ENCODE peak calls at places on chromosomes 12 and 14, in five cellular contexts. F, W, E, N and U are unnamed samples.

GRCh38 chr12:65603428-65604351 is 220.6 kb upstream of the HMGA2 start:
- DNase-seq in W (no peak), E (peak), N (no peak), F (no peak), U (no peak)

GRCh38 chr12:89181271-89181920 is 170.9 kb downstream of the DUSP6 start:
- DNase-seq in N (no peak), W (no peak), F (no peak), E (no peak), U (no peak)

GRCh38 chr12:26334621-26335124 is 139.3 kb downstream of the SSPN start:
- DNase-seq in N (no peak), E (no peak), W (no peak), F (no peak), U (no peak)

GRCh38 chr12:57841445-57841844 is 5.1 kb downstream of the CTDSP2 start:
- DNase-seq in F (no peak), E (no peak), N (no peak), W (no peak), U (no peak)

GRCh38 chr12:2531371-2531770 is 263.4 kb upstream of the FKBP4 start:
- DNase-seq in N (no peak), W (no peak), F (no peak), E (no peak), U (no peak)

GRCh38 chr12:121579190-121579791 is 1.5 kb downstream of the KDM2B start:
- DNase-seq in F (no peak), E (peak), W (no peak), N (no peak), U (peak)

GRCh38 chr12:111636209-111636928 is 37.3 kb upstream of the ATXN2 start:
- DNase-seq in E (peak), N (no peak), W (peak), F (peak), U (no peak)

GRCh38 chr12:43805149-43805856 is 814 bp downstream of the TWF1 start:
- DNase-seq in E (peak), F (no peak), W (peak), N (no peak), U (no peak)

GRCh38 chr14:23449314-23449713 is 13.9 kb upstream of the MYH7 start:
- DNase-seq in W (no peak), N (no peak), E (no peak), F (no peak), U (no peak)

GRCh38 chr12:132174703-132175490 is 30.6 kb downstream of the NOC4L start:
- DNase-seq in N (no peak), W (no peak), E (no peak), F (no peak), U (no peak)

GRCh38 chr14:52233693-52234092 is 33.8 kb upstream of the PTGDR start:
- DNase-seq in N (no peak), W (no peak), F (no peak), E (no peak), U (no peak)

GRCh38 chr14:54818201-54819133 is 84.2 kb downstream of the GCH1 start:
- DNase-seq in W (peak), N (no peak), E (peak), F (no peak), U (no peak)

GRCh38 chr12:29241821-29242591 is 92.9 kb downstream of the FAR2 start:
- DNase-seq in N (peak), F (no peak), W (peak), E (no peak), U (no peak)

GRCh38 chr12:130764073-130764472 is 48.0 kb upstream of the RIMBP2 start:
- DNase-seq in W (no peak), N (peak), F (no peak), E (no peak), U (no peak)

GRCh38 chr12:33115716-33116115 is 219.1 kb upstream of the PKP2 start:
- DNase-seq in N (no peak), E (no peak), W (no peak), F (no peak), U (no peak)

GRCh38 chr12:7859552-7859951 is 13.2 kb downstream of the SLC2A14 start:
- DNase-seq in F (no peak), N (no peak), E (no peak), W (no peak), U (no peak)

GRCh38 chr14:90061849-90062794 is at the start of gene KCNK13:
- DNase-seq in W (no peak), E (no peak), F (no peak), N (no peak), U (peak)

DNA sequence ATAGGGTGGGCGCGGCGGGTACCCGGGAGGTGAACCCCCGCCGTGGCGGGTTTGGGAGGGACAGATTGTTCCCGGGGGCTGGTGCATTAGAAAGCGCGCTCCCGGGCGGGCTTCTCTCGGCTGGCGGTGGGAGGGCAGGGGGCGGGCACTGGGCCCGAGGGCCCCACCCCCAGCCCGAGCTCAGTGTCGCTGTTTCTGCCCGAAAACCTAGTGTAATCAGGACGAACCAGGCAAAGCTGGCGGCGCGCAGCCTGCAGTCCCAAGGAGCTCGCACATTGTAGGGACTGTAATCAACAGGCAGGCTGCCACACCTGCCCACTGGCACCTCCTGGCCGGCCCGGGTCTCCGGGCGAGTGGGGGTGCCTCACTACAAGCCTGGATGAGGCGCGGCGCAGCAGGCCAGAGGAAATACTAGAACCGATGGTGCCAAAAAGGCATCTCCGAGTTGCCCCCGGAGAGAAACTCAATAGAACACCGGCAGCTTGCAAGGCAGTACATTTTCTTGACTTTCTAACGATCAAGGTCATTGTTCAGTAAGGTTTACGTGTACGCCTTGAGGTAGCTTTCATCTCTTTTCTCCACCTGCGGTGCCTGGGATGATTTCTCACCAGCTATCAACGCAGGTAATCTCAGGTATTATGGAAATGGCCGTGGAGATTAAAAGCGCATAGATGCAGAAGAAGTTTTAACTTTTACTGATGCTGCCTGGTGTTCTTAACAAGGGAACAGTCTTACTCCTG is 845 bp upstream of the SPTB start:
- DNase-seq in E (peak), F (no peak), W (no peak), N (no peak), U (peak)
- TF ChIP-seq TAF1 in E (peak), F (peak), W (no peak), N (no peak), U (no peak)

GRCh38 chr12:49369723-49370145 is 2.5 kb downstream of the SPATS2 start:
- DNase-seq in E (peak), N (peak), F (no peak), W (peak), U (no peak)

GRCh38 chr12:49368240-49368600 is 958 bp downstream of the SPATS2 start:
- DNase-seq in F (no peak), W (no peak), E (no peak), N (no peak), U (no peak)

GRCh38 chr12:49365542-49365941 is 1.7 kb upstream of the SPATS2 start:
- DNase-seq in W (no peak), N (no peak), F (no peak), E (peak), U (no peak)

GRCh38 chr12:49366652-49367380 is 446 bp upstream of the SPATS2 start:
- DNase-seq in W (peak), N (peak), E (peak), F (peak), U (peak)

DNA sequence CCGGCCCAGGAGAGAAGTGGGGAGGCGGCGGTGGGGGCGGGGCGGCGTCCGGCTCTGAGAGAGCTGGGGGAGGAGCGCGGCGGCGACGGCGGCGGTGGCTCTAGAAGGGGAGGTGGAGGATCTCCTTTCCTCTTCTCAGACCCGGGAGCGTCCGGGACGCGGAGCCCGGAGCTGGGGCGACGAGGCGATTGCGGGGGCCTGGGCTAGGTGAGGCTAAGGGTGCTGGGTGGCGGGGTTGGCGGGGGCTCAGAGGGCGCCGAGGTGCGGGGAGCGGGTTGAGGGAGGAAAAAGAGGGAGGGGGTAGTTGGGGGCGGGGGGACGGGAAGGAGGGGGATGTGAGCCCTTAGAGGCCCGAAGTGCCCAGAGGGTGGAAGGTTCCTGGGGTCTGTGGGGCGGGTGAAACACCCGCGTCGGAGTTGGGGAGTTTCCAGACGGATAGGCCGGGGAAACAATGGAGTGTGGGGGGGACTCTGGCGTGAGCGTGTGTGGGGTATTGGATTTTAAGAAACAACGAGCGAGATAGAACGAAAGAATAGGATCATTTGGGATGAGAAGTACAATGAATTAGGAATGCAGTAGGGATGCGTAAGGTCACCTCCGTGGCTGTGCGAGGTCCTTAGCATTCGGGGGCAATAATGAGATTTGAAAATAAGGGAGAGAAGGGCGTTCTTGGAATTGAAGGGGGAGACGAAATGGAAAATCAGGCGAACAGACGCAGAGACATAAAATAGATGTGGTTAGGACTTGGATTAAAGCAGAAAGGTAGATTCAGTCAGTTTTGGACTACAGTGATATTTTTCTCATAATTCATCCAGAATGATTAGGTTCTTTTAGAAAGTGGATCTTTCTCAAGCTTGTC is at the start of gene SPATS2:
- DNase-seq in E (no peak), F (no peak), N (no peak), W (no peak), U (no peak)
- TF ChIP-seq TAF1 in E (no peak), F (no peak), N (no peak), W (no peak), U (no peak)

GRCh38 chr12:54191126-54191525 is 2.3 kb upstream of the SMUG1 start:
- DNase-seq in E (no peak), W (no peak), N (no peak), F (no peak), U (no peak)

GRCh38 chr12:54195080-54195479 is 6.3 kb upstream of the SMUG1 start:
- DNase-seq in W (no peak), E (no peak), F (no peak), N (no peak), U (no peak)

GRCh38 chr12:54189198-54189539 is 384 bp upstream of the SMUG1 start:
- DNase-seq in W (no peak), N (no peak), F (no peak), E (no peak), U (no peak)

GRCh38 chr12:54193437-54193836 is 4.7 kb upstream of the SMUG1 start:
- DNase-seq in F (no peak), E (no peak), W (no peak), N (no peak), U (no peak)

GRCh38 chr12:54191550-54192022 is 2.8 kb upstream of the SMUG1 start:
- DNase-seq in F (peak), E (peak), N (no peak), W (peak), U (peak)
- TF ChIP-seq TAF1 in F (no peak), E (no peak), N (no peak), W (no peak), U (no peak)

DNA sequence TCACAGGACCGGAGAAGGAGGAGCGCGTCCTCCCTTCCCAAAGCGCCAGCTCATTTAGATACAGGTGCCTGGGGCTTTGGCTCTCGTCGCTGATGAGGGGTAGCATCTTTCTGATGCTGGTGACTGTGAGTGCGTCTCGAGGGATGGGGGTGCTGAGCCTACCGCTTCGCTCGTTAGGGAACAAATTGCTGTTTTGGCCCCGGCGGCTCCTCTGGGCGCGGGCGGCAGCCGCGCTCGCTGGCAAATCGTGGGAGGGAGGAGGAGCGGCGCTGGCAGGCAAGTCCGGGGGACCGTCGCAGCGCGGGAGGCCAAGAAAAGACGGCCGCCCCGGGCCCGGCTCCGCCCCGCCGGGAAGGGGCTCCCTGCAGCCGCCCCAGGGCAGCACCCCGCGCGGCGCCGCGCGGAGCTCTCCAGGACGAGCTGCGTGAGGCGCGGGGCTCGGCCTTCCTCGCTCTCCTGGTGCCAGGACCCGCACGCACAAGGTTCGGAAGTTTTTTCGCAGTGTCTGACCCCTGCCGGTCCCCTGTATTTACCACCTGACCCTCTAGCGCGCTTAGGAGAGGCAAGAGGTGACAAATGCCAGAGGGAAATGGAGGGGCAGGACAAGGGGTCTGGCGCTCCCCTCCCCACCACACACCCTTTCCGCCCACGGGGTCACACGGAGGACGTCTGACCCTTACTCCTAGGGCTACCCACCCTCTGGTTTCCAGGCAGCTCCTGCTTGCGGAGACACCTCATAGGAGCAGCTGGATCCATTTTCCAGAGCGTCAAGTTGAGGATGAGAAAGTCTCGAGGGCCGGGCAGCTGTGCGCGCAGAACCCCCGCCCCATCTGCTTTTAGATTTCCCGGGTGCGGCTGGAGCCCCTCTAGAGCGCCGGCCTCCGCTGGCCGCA is 875 bp upstream of the KCNH3 start:
- DNase-seq in N (no peak), F (no peak), W (no peak), E (no peak), U (no peak)
- TF ChIP-seq TAF1 in N (no peak), F (no peak), W (no peak), E (no peak), U (no peak)

DNA sequence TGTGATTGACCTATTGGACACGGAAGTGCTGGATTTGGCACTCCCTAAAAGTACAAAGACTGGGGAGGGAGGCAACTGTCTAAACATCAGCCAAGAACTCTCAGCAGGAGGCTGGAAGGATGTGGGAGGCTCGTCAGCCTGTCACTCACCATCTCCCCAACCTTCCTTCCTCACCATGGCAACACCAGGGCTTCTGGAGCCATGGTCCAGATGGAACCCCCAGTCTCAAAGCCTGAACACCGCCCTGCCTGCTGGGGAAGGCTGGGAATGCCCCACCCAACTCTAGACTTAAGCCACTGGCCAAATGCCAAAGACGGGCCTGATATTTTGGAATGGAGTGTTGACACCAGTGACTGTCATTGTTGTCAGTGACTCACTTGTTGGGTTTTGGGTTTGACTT is 55.3 kb downstream of the GALNT16 start:
- DNase-seq in E (peak), W (no peak), N (no peak), F (no peak), U (no peak)
- TF ChIP-seq TAF1 in E (no peak), W (no peak), N (no peak), F (no peak), U (no peak)

GRCh38 chr14:101509730-101510371 is 51.4 kb upstream of the DIO3 start:
- DNase-seq in E (no peak), W (no peak), F (no peak), N (no peak), U (no peak)
- TF ChIP-seq TAF1 in E (no peak), W (no peak), F (no peak), N (no peak), U (no peak)

DNA sequence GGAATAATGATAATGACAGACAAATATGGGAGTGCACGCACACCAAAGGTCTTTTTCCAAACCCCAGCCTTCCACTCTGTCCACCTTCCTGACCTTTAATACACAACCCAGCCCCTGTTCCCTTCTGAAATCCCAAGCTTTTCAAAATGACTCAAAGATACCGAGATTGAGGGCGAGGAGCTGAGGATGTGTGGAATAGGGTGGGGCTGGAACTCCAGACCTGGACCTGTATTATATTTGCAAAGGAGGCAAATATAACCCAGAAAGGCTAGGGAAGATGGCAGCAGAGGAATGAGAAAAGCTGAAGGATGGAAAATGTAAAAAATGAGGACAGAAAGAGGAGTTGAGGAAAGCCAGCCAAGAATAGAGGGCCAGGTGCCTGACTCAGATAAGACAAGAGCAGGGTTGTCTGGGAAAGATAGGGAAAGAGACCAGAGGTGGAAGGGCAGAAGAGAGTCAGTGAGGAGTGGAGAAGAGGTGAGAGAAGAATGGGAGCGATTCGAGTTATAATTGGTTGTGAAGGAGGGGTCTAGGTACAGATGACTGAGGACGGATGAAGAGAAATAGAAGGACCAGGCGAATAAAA is 1.0 kb upstream of the PTMS start:
- DNase-seq in W (no peak), F (no peak), N (no peak), E (peak), U (no peak)
- TF ChIP-seq TAF1 in W (no peak), F (no peak), N (no peak), E (no peak), U (no peak)

DNA sequence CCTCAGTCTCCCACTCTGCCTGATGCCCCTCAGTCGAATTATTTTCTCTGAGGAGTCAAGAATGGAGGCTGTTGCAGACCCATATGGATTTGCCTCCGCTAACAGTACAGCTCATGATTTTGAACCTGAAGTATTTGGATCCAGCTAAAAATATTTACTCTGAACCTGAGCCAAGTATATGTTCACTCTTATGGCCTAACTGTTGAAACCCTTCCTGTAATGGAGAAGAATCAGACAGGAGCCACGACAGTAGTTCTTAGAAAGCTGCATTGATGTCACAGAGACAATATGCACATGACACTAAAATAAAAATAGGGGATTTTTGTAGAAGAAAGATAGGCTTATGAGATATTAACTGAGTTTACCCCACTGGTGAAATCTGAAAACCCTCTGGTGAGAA is 1128.3 kb upstream of the FLRT2 start:
- DNase-seq in W (no peak), N (no peak), E (no peak), F (no peak), U (no peak)
- TF ChIP-seq TAF1 in W (no peak), N (no peak), E (no peak), F (no peak), U (no peak)

GRCh38 chr12:107605293-107605692 is 80.3 kb upstream of the PWP1 start:
- DNase-seq in F (no peak), W (no peak), N (no peak), E (no peak), U (no peak)

GRCh38 chr12:107612508-107612907 is 73.1 kb upstream of the PWP1 start:
- DNase-seq in E (no peak), W (no peak), N (no peak), F (no peak), U (no peak)

GRCh38 chr12:107607464-107608392 is 77.9 kb upstream of the PWP1 start:
- DNase-seq in E (peak), F (peak), N (peak), W (peak), U (peak)

GRCh38 chr12:107610030-107610859 is 75.4 kb upstream of the PWP1 start:
- DNase-seq in F (peak), E (peak), N (no peak), W (peak), U (no peak)
- TF ChIP-seq TAF1 in F (peak), E (no peak), N (no peak), W (no peak), U (no peak)